ENCODE peak calls at places on chromosome 4, in six cellular contexts. J, E, Z, Y, A and O are unnamed samples. For H3K4me1 and H3K9me3, the result is how much of the 10 kb centered on the place peaks cover.

GRCh38 chr4:100340534-100341364 is 150.5 kb upstream of the DDIT4L start:
- DNase-seq in Y (no peak), J (no peak), Z (no peak), E (peak), A (no peak), O (no peak)

GRCh38 chr4:6493668-6494304 is 21.4 kb upstream of the PPP2R2C start:
- DNase-seq in A (peak), Y (no peak), J (peak), E (peak), Z (no peak), O (peak)

GRCh38 chr4:28362169-28362568 is 1501.5 kb downstream of the STIM2 start:
- DNase-seq in J (no peak), Z (no peak), A (no peak), Y (no peak), E (no peak), O (no peak)

GRCh38 chr4:70741872-70742271 is 20.1 kb downstream of the RUFY3 start:
- DNase-seq in E (peak), Z (no peak), A (no peak), Y (no peak), J (no peak), O (no peak)

GRCh38 chr4:106690487-106690886 is 321.9 kb upstream of the GIMD1 start:
- DNase-seq in A (no peak), Y (no peak), J (no peak), Z (no peak), E (peak), O (no peak)

GRCh38 chr4:40612831-40613230 is 16.8 kb downstream of the RBM47 start:
- DNase-seq in J (no peak), Y (no peak), E (no peak), Z (no peak), A (no peak), O (no peak)

GRCh38 chr4:40238008-40238699 is 41.3 kb downstream of the RHOH start:
- DNase-seq in J (no peak), Z (no peak), A (no peak), Y (no peak), E (no peak), O (no peak)

GRCh38 chr4:24067781-24068193 is 177.9 kb upstream of the PPARGC1A start:
- DNase-seq in J (no peak), Y (no peak), A (no peak), E (peak), Z (no peak), O (peak)

GRCh38 chr4:155705664-155706063 is 39.0 kb downstream of the GUCY1A1 start:
- DNase-seq in Y (no peak), A (peak), J (no peak), Z (no peak), E (peak), O (peak)

GRCh38 chr4:120830204-120830603 is 92.3 kb downstream of the PRDM5 start:
- DNase-seq in J (no peak), E (no peak), Y (no peak), Z (peak), A (no peak), O (no peak)

GRCh38 chr4:61185288-61185687 is 14.8 kb upstream of the ADGRL3 start:
- DNase-seq in Z (no peak), J (no peak), E (no peak), A (no peak), Y (no peak), O (no peak)

GRCh38 chr4:132195181-132195580 is 953.9 kb upstream of the PCDH10 start:
- DNase-seq in E (peak), A (no peak), Z (no peak), Y (no peak), J (no peak), O (no peak)

GRCh38 chr4:8704632-8705031 is 112.1 kb downstream of the CPZ start:
- DNase-seq in Y (no peak), E (no peak), A (no peak), Z (no peak), J (no peak), O (no peak)

GRCh38 chr4:41160010-41160789 is 54.1 kb downstream of the APBB2 start:
- DNase-seq in Z (no peak), E (peak), Y (no peak), A (no peak), J (no peak), O (no peak)

GRCh38 chr4:119026662-119027444 is 108.8 kb upstream of the MYOZ2 start:
- DNase-seq in A (no peak), E (no peak), Z (no peak), J (no peak), Y (no peak), O (no peak)

GRCh38 chr4:8732092-8732491 is 139.5 kb downstream of the CPZ start:
- DNase-seq in E (no peak), Z (no peak), A (no peak), J (no peak), Y (peak), O (no peak)

GRCh38 chr4:8291701-8292387 is 22.3 kb downstream of the HTRA3 start:
- DNase-seq in Z (no peak), J (no peak), A (no peak), Y (no peak), E (no peak), O (no peak)

GRCh38 chr4:24793219-24794005 is 2.0 kb upstream of the SOD3 start:
- DNase-seq in E (peak), A (peak), Y (no peak), J (no peak), Z (no peak), O (no peak)

GRCh38 chr4:128793859-128794667 is 15.4 kb upstream of the JADE1 start:
- DNase-seq in J (no peak), Y (no peak), E (no peak), A (no peak), Z (no peak), O (no peak)

GRCh38 chr4:41452484-41453225 is 85.3 kb upstream of the LIMCH1 start:
- DNase-seq in A (no peak), E (no peak), Z (no peak), J (no peak), Y (no peak), O (no peak)

GRCh38 chr4:3491681-3492405 is 28.7 kb downstream of the DOK7 start:
- DNase-seq in Y (no peak), J (no peak), A (no peak), Z (peak), E (peak), O (no peak)

GRCh38 chr4:89724716-89725115 is 112.2 kb downstream of the SNCA start:
- DNase-seq in A (no peak), Z (no peak), Y (no peak), E (peak), J (no peak), O (no peak)

GRCh38 chr4:138114434-138114833 is 127.7 kb downstream of the SLC7A11 start:
- DNase-seq in A (no peak), J (no peak), Y (no peak), Z (no peak), E (no peak), O (no peak)

GRCh38 chr4:48777739-48778138 is 2.3 kb downstream of the FRYL start:
- DNase-seq in A (no peak), Z (no peak), E (no peak), J (no peak), Y (no peak), O (no peak)

GRCh38 chr4:48779998-48780866 is at the start of gene FRYL:
- DNase-seq in Z (peak), Y (peak), J (peak), A (peak), E (peak), O (peak)

GRCh38 chr4:48780867-48781219 is 764 bp upstream of the FRYL start:
- DNase-seq in J (peak), A (no peak), Y (peak), Z (peak), E (peak), O (peak)

GRCh38 chr4:48778431-48779094 is 1.5 kb downstream of the FRYL start:
- DNase-seq in J (no peak), A (no peak), E (peak), Y (no peak), Z (peak), O (peak)

DNA sequence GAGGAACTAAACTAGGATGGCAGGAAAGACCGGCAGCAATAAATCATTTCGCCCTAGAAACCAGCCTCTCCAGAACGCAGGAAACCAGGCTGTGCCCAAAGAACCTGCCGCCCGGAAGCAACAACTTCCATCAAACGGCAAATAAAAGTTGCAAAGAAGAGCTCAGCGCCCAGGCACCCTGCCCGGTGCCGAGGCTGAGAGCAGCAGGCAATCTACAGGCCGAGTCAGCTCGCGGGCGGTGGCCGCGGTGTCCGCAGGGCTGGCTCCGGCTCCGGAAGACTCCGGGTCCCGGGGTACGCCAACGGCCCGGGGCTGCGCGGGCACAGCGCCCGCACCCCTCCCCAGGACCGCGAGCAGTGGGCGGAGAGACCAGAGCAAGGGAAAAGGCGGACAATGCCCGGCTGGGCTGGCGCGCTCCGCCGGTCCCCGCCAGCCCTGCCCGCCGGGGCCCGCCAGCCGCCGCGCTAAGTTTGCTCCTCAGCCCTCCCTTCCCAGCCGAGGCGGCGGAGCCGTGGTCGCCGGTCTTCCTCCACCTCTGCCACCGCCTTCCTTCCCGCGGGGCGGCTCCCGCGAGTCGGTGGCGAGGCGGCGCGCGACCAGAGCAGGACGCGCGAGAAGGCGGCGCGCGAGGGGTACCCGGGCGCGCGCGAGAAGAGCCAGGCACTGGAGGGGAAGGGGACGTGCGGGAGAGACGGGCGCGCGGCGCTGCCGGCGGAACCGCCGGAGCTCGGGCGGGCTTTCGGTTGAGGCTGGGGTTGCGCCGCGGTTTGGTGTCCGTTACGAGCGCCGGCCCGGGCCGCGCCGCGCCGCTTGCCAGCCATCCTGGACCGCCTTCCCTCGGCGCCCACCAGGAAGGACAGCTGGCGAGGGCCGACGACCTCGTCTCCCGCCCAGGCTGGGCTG is 733 bp downstream of the FRYL start:
- DNase-seq in Z (peak), J (peak), E (peak), A (peak), Y (peak), O (peak)
- H3K4me1 ChIP-seq in Z (under half), J (under half), E (under half), A (under half), Y (under half), O (under half)

DNA sequence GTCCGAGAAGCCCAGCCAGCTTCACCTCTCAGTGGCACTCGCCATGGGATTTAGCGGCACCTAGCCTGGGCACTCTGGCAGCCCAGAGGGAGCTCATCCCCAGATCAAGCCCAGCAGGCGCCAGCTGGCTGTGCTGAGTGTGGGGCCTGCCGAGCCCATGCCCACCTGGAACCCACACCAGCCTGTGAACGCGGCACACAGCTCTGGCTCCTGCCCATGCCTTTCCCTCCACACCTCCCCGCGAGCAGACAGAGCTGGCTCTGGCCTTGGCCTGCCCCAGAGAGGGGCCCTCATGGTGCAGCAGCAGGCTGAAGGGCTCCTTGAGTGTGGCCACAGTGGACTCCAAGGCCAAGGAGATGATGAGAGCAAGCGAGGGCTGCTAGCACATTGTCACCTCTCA is 38.0 kb upstream of the AADAT start:
- DNase-seq in J (no peak), E (no peak), Y (no peak), A (no peak), Z (no peak), O (no peak)
- H3K9me3 ChIP-seq in J (under half), E (under half), Y (under half), A (under half), Z (under half), O (under half)

DNA sequence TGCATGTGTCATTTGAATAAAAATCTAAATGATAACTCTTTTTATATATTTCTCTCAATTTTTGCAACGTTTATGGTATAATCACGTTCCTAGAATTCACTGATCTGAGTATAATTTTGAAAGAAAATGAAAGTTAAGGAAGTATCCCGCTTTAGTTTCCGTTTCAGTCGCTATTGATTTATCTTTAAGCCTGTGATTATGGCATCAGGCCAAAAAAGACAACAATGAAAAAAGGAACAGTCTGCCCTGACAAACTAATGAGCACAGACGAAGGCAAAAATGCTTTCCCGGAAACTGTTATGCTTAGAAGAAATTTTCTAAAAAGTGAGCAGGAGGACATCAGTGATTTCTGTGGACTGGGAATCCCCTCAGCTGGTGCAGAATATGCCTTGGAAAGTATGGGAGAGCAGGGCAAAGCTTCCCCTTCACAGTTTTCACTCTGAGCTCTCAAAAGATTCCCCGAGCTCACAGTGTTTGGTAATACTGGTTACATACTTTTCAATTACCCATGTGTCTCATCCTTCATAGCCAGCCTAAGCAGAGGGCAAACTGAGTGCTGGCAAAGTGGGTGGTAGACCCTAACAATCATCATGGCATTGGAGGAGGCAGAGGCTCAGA is 5.1 kb upstream of the CXCL10 start:
- DNase-seq in J (no peak), Y (no peak), Z (no peak), A (no peak), E (no peak), O (peak)
- H3K4me3 ChIP-seq in J (peak), Y (no peak), Z (no peak), A (no peak), E (peak), O (no peak)

GRCh38 chr4:140096483-140096861 is 57.5 kb downstream of the MAML3 start:
- DNase-seq in Y (no peak), E (no peak), A (no peak), Z (no peak), J (no peak), O (no peak)
- H3K4me1 ChIP-seq in Y (half or more), E (under half), A (under half), Z (half or more), J (under half), O (under half)

DNA sequence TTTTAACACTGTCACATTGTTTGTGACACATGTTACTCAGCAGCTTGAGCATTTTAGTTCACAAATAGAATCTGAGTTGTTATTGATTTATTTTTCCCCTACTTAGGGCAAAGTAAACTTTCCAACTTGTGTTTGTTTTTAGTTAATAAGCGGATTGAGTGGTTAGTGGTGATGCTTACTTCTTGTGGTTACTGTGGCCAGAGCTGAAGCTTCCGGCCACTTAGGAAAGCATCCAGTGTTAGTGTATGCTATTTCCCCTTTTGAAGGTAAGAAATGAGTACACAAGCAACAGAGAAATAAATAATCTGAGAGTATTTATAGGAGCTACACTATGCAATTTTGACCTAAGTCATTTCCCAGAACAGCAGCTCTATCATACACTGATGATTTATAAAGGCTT is 2464.5 kb downstream of the PCDH7 start:
- DNase-seq in Y (no peak), A (no peak), E (peak), Z (no peak), J (no peak), O (no peak)
- H3K9me3 ChIP-seq in Y (under half), A (under half), E (under half), Z (under half), J (under half), O (under half)